ENCODE peak calls at places on chromosomes 1 and 21, in five cellular contexts. B, H, A, N and V are unnamed samples.

GRCh38 chr1:12772520-12772919 is 1.0 kb upstream of the PRAMEF12 start:
- DNase-seq in A (no peak), N (no peak), H (no peak), B (no peak), V (no peak)

GRCh38 chr1:23152966-23153684 is 15.5 kb downstream of the LUZP1 start:
- DNase-seq in N (no peak), A (no peak), B (no peak), H (no peak), V (no peak)

GRCh38 chr1:54975709-54976108 is 4.7 kb upstream of the TMEM61 start:
- DNase-seq in B (no peak), H (no peak), N (no peak), A (no peak), V (no peak)

GRCh38 chr1:41353744-41354143 is 7.5 kb upstream of the FOXO6 start:
- DNase-seq in N (no peak), B (no peak), A (no peak), H (no peak), V (no peak)

GRCh38 chr1:26302733-26303405 is 3.6 kb downstream of the UBXN11 start:
- DNase-seq in A (peak), H (no peak), N (no peak), B (no peak), V (no peak)

GRCh38 chr1:201349091-201349490 is 28.4 kb downstream of the TNNT2 start:
- DNase-seq in N (no peak), H (no peak), B (no peak), A (no peak), V (no peak)

GRCh38 chr1:154769193-154769895 is 100.7 kb downstream of the KCNN3 start:
- DNase-seq in H (no peak), B (no peak), N (no peak), A (no peak), V (no peak)

GRCh38 chr1:240906477-240906876 is 294.5 kb upstream of the GREM2 start:
- DNase-seq in A (no peak), H (no peak), B (no peak), N (no peak), V (no peak)

GRCh38 chr1:91803847-91804545 is 82.0 kb downstream of the TGFBR3 start:
- DNase-seq in H (peak), N (peak), A (no peak), B (no peak), V (no peak)

GRCh38 chr1:60876952-60877351 is 205.4 kb upstream of the NFIA start:
- DNase-seq in A (no peak), B (no peak), N (no peak), H (no peak), V (no peak)

GRCh38 chr21:44846201-44846484 is 27.3 kb downstream of the PTTG1IP start:
- DNase-seq in H (no peak), A (no peak), N (no peak), B (no peak), V (no peak)

GRCh38 chr1:244920911-244921310 is 56.6 kb upstream of the HNRNPU start:
- DNase-seq in N (no peak), B (no peak), H (no peak), A (no peak), V (no peak)

GRCh38 chr1:24724345-24725208 is 20.7 kb upstream of the CLIC4 start:
- DNase-seq in B (no peak), A (peak), N (no peak), H (no peak), V (peak)

GRCh38 chr1:244548558-244549115 is 87.6 kb downstream of the CATSPERE start:
- DNase-seq in H (no peak), A (no peak), B (no peak), N (no peak), V (no peak)

GRCh38 chr1:116870322-116870721 is 39.4 kb upstream of the PTGFRN start:
- DNase-seq in A (no peak), H (no peak), B (no peak), N (no peak), V (no peak)

GRCh38 chr1:3547055-3548005 is 64.0 kb downstream of the MEGF6 start:
- DNase-seq in B (no peak), H (no peak), N (no peak), A (no peak), V (peak)

GRCh38 chr1:154791292-154792278 is 78.5 kb downstream of the KCNN3 start:
- DNase-seq in B (no peak), A (peak), H (peak), N (peak), V (no peak)

GRCh38 chr1:68140536-68140935 is 90.1 kb upstream of the DIRAS3 start:
- DNase-seq in N (no peak), A (no peak), H (no peak), B (no peak), V (no peak)

GRCh38 chr1:40530735-40531380 is 579 bp upstream of the ZNF684 start:
- DNase-seq in A (no peak), B (no peak), H (no peak), N (no peak), V (no peak)

GRCh38 chr1:233614173-233614742 is 352 bp downstream of the KCNK1 start:
- DNase-seq in H (peak), B (peak), A (no peak), N (no peak), V (peak)

GRCh38 chr1:71086331-71086730 is 5.5 kb upstream of the ZRANB2 start:
- DNase-seq in A (no peak), H (no peak), N (no peak), B (no peak), V (no peak)

GRCh38 chr1:33434363-33434750 is 3.5 kb upstream of the PHC2 start:
- DNase-seq in N (no peak), H (no peak), A (no peak), B (no peak), V (no peak)

GRCh38 chr1:9889411-9889810 is 20.7 kb downstream of the CTNNBIP1 start:
- DNase-seq in B (no peak), H (no peak), A (no peak), N (no peak), V (no peak)

GRCh38 chr21:42042651-42043050 is 28.5 kb upstream of the UMODL1 start:
- DNase-seq in A (no peak), N (no peak), H (no peak), B (no peak), V (no peak)

GRCh38 chr1:186948542-186948941 is 119.8 kb downstream of the PLA2G4A start:
- DNase-seq in H (no peak), A (no peak), B (no peak), N (no peak), V (no peak)

GRCh38 chr1:156281281-156282142 is 1.1 kb downstream of the SMG5 start:
- DNase-seq in A (no peak), B (no peak), N (peak), H (peak), V (no peak)

GRCh38 chr1:191290441-191290840 is 812.8 kb upstream of the BRINP3 start:
- DNase-seq in B (no peak), N (no peak), A (no peak), H (no peak), V (no peak)

GRCh38 chr1:205610036-205610435 is 21.8 kb downstream of the ELK4 start:
- DNase-seq in H (no peak), B (no peak), A (no peak), N (no peak), V (no peak)

GRCh38 chr1:10471411-10472219 is 714 bp downstream of the DFFA start:
- DNase-seq in B (no peak), N (no peak), A (no peak), H (no peak), V (peak)

GRCh38 chr1:231727171-231727570 is 100.6 kb downstream of the DISC1 start:
- DNase-seq in N (no peak), B (no peak), A (no peak), H (no peak), V (no peak)

GRCh38 chr1:220528049-220528678 is at the start of gene MARK1:
- DNase-seq in A (no peak), B (peak), N (no peak), H (peak), V (peak)

GRCh38 chr21:25453524-25453923 is 153.8 kb downstream of the MRPL39 start:
- DNase-seq in H (no peak), N (no peak), B (no peak), A (peak), V (no peak)

GRCh38 chr1:22176258-22176657 is 33.4 kb upstream of the WNT4 start:
- DNase-seq in N (peak), H (peak), B (no peak), A (no peak), V (no peak)

GRCh38 chr1:232765536-232765935 is 39.7 kb upstream of the MAP10 start:
- DNase-seq in N (no peak), B (no peak), A (no peak), H (no peak), V (no peak)

GRCh38 chr1:213985181-213986019 is 2.4 kb upstream of the PROX1 start:
- DNase-seq in H (no peak), B (no peak), A (no peak), N (no peak), V (peak)

GRCh38 chr1:115317101-115318012 is 20.7 kb downstream of the NGF start:
- DNase-seq in A (no peak), N (no peak), H (no peak), B (no peak), V (no peak)

GRCh38 chr1:215665212-215665611 is 98.1 kb downstream of the KCTD3 start:
- DNase-seq in H (no peak), N (no peak), B (no peak), A (no peak), V (no peak)

GRCh38 chr1:22534951-22535350 is 28.3 kb upstream of the EPHA8 start:
- DNase-seq in B (no peak), N (no peak), H (no peak), A (no peak), V (no peak)

GRCh38 chr1:89911186-89911976 is 83.5 kb upstream of the ZNF326 start:
- DNase-seq in H (no peak), A (peak), N (no peak), B (no peak), V (no peak)